ENCODE peak calls at places on chromosomes 2 and 18, in four cellular contexts. N is PC-9, J is SK-N-SH, K is PC-3. M is an unnamed sample.

GRCh38 chr18:23191952-23192662 is 56.8 kb downstream of the CABLES1 start:
- DNase-seq in N (no peak), J (peak; percentile 61), K (peak; percentile 26), M (no peak)

GRCh38 chr2:207501797-207502196 is 28.0 kb upstream of the CREB1 start:
- DNase-seq in N (no peak), J (no peak), K (no peak), M (no peak)

GRCh38 chr2:50691518-50691917 is 340.4 kb downstream of the NRXN1 start:
- DNase-seq in N (no peak), J (no peak), K (no peak), M (no peak)

GRCh38 chr2:37866535-37866934 is 58.6 kb upstream of the RMDN2 start:
- DNase-seq in N (no peak), J (no peak), K (no peak), M (no peak)

GRCh38 chr2:196980498-196980897 is 54.0 kb upstream of the PGAP1 start:
- DNase-seq in N (no peak), J (no peak), K (no peak), M (no peak)

GRCh38 chr2:28142403-28142802 is 250.3 kb upstream of the FOSL2 start:
- DNase-seq in N (no peak), J (no peak), K (peak; percentile 17), M (no peak)

GRCh38 chr2:62292190-62292589 is 96.3 kb downstream of the B3GNT2 start:
- DNase-seq in N (peak; percentile 82), J (no peak), K (no peak), M (no peak)

GRCh38 chr18:41666251-41666650 is 288.8 kb upstream of the PIK3C3 start:
- DNase-seq in N (no peak), J (no peak), K (peak; percentile 37), M (no peak)

GRCh38 chr2:10414591-10414990 is 33.5 kb downstream of the ODC1 start:
- DNase-seq in N (no peak), J (no peak), K (no peak), M (no peak)

GRCh38 chr2:64654063-64654811 is 524 bp upstream of the SERTAD2 start:
- DNase-seq in N (peak; percentile 77), J (no peak), K (peak; percentile 85), M (peak; percentile 76)

GRCh38 chr18:73340135-73340934 is 472.5 kb upstream of the NETO1 start:
- DNase-seq in N (peak; percentile 93), J (no peak), K (peak; percentile 85), M (no peak)

GRCh38 chr18:12948055-12948804 is 419 bp downstream of the SEH1L start:
- DNase-seq in N (peak; percentile 78), J (peak; percentile 93), K (peak; percentile 92), M (peak; percentile 81)

GRCh38 chr2:239751719-239752355 is 273.3 kb downstream of the NDUFA10 start:
- DNase-seq in N (no peak), J (no peak), K (no peak), M (no peak)

GRCh38 chr2:188292446-188293239 is 969 bp downstream of the GULP1 start:
- DNase-seq in N (peak; percentile 79), J (peak; percentile 78), K (peak; percentile 86), M (peak; percentile 90)

GRCh38 chr2:64410673-64411072 is 43.3 kb upstream of the LGALSL start:
- DNase-seq in N (no peak), J (no peak), K (no peak), M (no peak)

GRCh38 chr18:41713969-41714700 is 240.9 kb upstream of the PIK3C3 start:
- DNase-seq in N (no peak), J (no peak), K (no peak), M (no peak)

GRCh38 chr2:54676656-54677055 is 46.8 kb upstream of the EML6 start:
- DNase-seq in N (no peak), J (no peak), K (no peak), M (no peak)

GRCh38 chr2:182933629-182934028 is 67.2 kb upstream of the FRZB start:
- DNase-seq in N (no peak), J (no peak), K (no peak), M (no peak)

GRCh38 chr2:66445781-66446177 is 10.9 kb downstream of the MEIS1 start:
- DNase-seq in N (no peak), J (no peak), K (no peak), M (peak; percentile 78)

GRCh38 chr2:120937736-120938131 is 202.1 kb downstream of the GLI2 start:
- DNase-seq in N (no peak), J (no peak), K (no peak), M (no peak)

GRCh38 chr2:178615969-178616368 is 135.7 kb downstream of the PLEKHA3 start:
- DNase-seq in N (no peak), J (no peak), K (no peak), M (no peak)

GRCh38 chr2:235453605-235454151 is 40.2 kb upstream of the AGAP1 start:
- DNase-seq in N (no peak), J (no peak), K (no peak), M (no peak)

GRCh38 chr18:79955302-79956075 is 4.0 kb upstream of the SLC66A2 start:
- DNase-seq in N (no peak), J (no peak), K (no peak), M (no peak)

GRCh38 chr2:122421777-122422176 is 666.3 kb downstream of the TSN start:
- DNase-seq in N (no peak), J (no peak), K (peak; percentile 34), M (no peak)

GRCh38 chr18:72543362-72544055 is 633 bp downstream of the CBLN2 start:
- DNase-seq in N (no peak), J (peak; percentile 65), K (no peak), M (peak; percentile 32)

GRCh38 chr2:215770668-215771067 is 242.7 kb downstream of the MREG start:
- DNase-seq in N (no peak), J (no peak), K (no peak), M (no peak)

GRCh38 chr2:181430406-181431199 is 26.6 kb upstream of the ITGA4 start:
- DNase-seq in N (no peak), J (no peak), K (peak; percentile 52), M (peak; percentile 58)

GRCh38 chr2:68452168-68452890 is 14.8 kb downstream of the FBXO48 start:
- DNase-seq in N (no peak), J (no peak), K (no peak), M (no peak)

GRCh38 chr2:188765522-188765921 is 208.7 kb upstream of the COL3A1 start:
- DNase-seq in N (no peak), J (no peak), K (peak; percentile 66), M (peak; percentile 52)

GRCh38 chr2:20168727-20169696 is 55.9 kb downstream of the SDC1 start:
- DNase-seq in N (no peak), J (no peak), K (no peak), M (peak; percentile 23)

GRCh38 chr2:53911434-53912189 is 51.8 kb upstream of the GPR75 start:
- DNase-seq in N (no peak), J (peak; percentile 3), K (no peak), M (peak; percentile 21)

GRCh38 chr2:237297421-237298155 is 116.4 kb downstream of the COL6A3 start:
- DNase-seq in N (no peak), J (no peak), K (no peak), M (no peak)
- H3F3A ChIP-seq in N (peaks cover 11% of the 10 kb centered on the region), J (peaks cover 34% of the 10 kb centered on the region), K (no peaks in the 10 kb centered on the region), M (no peaks in the 10 kb centered on the region)

GRCh38 chr2:105378921-105379383 is 19.9 kb downstream of the FHL2 start:
- DNase-seq in N (no peak), J (no peak), K (no peak), M (no peak)

GRCh38 chr2:105382177-105382576 is 16.7 kb downstream of the FHL2 start:
- DNase-seq in N (no peak), J (no peak), K (no peak), M (no peak)

GRCh38 chr2:105379741-105380186 is 19.1 kb downstream of the FHL2 start:
- DNase-seq in N (peak; percentile 98), J (no peak), K (peak; percentile 60), M (no peak)

GRCh38 chr2:105381119-105381668 is 17.7 kb downstream of the FHL2 start:
- DNase-seq in N (no peak), J (no peak), K (no peak), M (no peak)

DNA sequence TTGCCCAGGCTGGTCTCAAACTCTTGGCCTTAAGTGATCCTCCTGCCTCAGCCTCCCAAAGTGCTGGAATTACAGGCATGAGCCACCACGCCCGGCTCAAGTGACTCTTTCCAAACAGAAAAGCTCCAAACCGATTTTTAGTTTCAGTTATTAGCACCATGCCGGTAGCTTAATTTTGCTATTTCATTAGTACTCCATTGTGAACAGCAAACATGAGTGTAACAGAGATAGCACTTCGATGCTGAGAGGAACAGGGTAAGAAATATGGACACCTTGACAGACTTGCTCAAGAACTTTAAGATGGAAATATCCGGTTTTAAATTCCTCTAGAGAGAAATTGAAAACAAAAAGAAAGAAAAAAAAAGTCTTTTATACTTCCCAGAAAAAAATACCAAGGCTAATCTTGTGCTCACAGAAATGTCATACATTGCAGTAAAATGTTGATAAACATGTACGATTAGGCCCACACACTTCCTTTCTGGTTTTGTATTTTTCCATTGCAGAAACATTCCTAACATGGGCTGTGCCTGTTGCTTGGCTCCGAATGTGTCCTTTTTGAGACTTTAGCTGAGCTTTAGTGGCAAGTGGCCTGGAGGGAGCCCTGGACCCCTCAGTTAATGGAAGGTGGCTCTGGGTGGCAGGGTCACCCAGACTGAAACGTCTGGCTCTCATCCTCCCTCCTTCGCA is 18.3 kb downstream of the FHL2 start:
- DNase-seq in N (no peak), J (no peak), K (no peak), M (no peak)
- H3F3A ChIP-seq in N (peaks cover 83% of the 10 kb centered on the region), J (peaks cover 5% of the 10 kb centered on the region), K (no peaks in the 10 kb centered on the region), M (no peaks in the 10 kb centered on the region)

GRCh38 chr2:136122654-136123053 is 4.7 kb upstream of the CXCR4 start:
- DNase-seq in N (no peak), J (no peak), K (no peak), M (no peak)
- H3F3A ChIP-seq in N (no peaks in the 10 kb centered on the region), J (no peaks in the 10 kb centered on the region), K (no peaks in the 10 kb centered on the region), M (no peaks in the 10 kb centered on the region)

GRCh38 chr2:190840572-190841172 is 39.9 kb upstream of the GLS start:
- DNase-seq in N (no peak), J (no peak), K (no peak), M (no peak)
- H3F3A ChIP-seq in N (peaks cover 37% of the 10 kb centered on the region), J (peaks cover 43% of the 10 kb centered on the region), K (peaks cover 16% of the 10 kb centered on the region), M (no peaks in the 10 kb centered on the region)

GRCh38 chr2:233453111-233453915 is 99.0 kb downstream of the DGKD start:
- DNase-seq in N (no peak), J (no peak), K (no peak), M (no peak)

GRCh38 chr2:233449921-233450853 is 95.9 kb downstream of the DGKD start:
- DNase-seq in N (no peak), J (no peak), K (no peak), M (no peak)

GRCh38 chr2:233450854-233451575 is 96.7 kb downstream of the DGKD start:
- DNase-seq in N (no peak), J (no peak), K (no peak), M (no peak)

GRCh38 chr2:233453916-233454315 is 99.6 kb downstream of the DGKD start:
- DNase-seq in N (no peak), J (no peak), K (no peak), M (no peak)

DNA sequence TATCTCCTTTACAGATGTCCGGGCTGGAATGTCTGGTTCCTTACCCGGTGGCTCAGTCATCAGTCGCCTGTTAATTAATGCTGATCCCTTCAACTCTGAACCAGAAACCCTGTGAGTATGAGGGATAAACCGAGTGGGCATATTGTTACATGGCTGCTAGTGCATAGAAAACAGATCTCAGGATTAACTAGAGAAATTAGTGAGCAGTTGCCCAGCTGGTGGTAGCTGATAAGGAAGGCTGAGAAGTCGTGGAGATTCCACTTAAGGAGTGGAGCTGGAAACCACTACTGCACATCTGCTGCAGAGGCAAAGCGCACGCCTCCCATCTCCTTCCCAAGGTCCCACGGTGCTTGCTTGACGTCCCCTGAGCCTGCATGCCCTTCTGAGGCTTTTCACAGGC is 97.7 kb downstream of the DGKD start:
- DNase-seq in N (no peak), J (no peak), K (no peak), M (no peak)
- H3F3A ChIP-seq in N (no peaks in the 10 kb centered on the region), J (no peaks in the 10 kb centered on the region), K (no peaks in the 10 kb centered on the region), M (no peaks in the 10 kb centered on the region)